ENCODE peak calls at places on chromosome 3, in four cellular contexts. Q is fibroblast of lung, G is SK-N-SH, A is mammary epithelial cell. K is an unnamed sample. For H3K4me1, the result is how much of the 10 kb centered on the place peaks cover.

GRCh38 chr3:45635475-45636256 is 41.1 kb downstream of the LIMD1 start:
- DNase-seq in G (no peak), A (peak), Q (peak), K (peak)

GRCh38 chr3:195117978-195118581 is 152.9 kb downstream of the XXYLT1 start:
- DNase-seq in A (peak), Q (no peak), G (no peak), K (no peak)

GRCh38 chr3:197718904-197719303 is 17.8 kb downstream of the RUBCN start:
- DNase-seq in Q (peak), A (peak), G (no peak), K (peak)

GRCh38 chr3:195001961-195002861 is 268.7 kb downstream of the XXYLT1 start:
- DNase-seq in Q (peak), G (peak), A (peak), K (peak)

GRCh38 chr3:154886437-154886836 is 193.7 kb upstream of the MME start:
- DNase-seq in Q (peak), A (peak), G (peak), K (peak)

GRCh38 chr3:133986302-133986701 is 43.4 kb downstream of the SLCO2A1 start:
- DNase-seq in Q (no peak), A (no peak), G (no peak), K (no peak)

GRCh38 chr3:98962951-98963350 is 61.5 kb upstream of the DCBLD2 start:
- DNase-seq in G (no peak), Q (peak), A (peak), K (no peak)

GRCh38 chr3:115699741-115700140 is 76.4 kb downstream of the GAP43 start:
- DNase-seq in A (no peak), G (no peak), Q (no peak), K (peak)

GRCh38 chr3:73010158-73010557 is 13.5 kb downstream of the PPP4R2 start:
- DNase-seq in A (no peak), Q (no peak), G (no peak), K (no peak)

GRCh38 chr3:98269846-98270245 is 5.8 kb downstream of the OR5H6 start:
- DNase-seq in G (no peak), Q (no peak), A (no peak), K (no peak)

GRCh38 chr3:15860014-15860934 is 62.5 kb upstream of the ANKRD28 start:
- DNase-seq in G (peak), Q (peak), A (peak), K (peak)

GRCh38 chr3:11096266-11097135 is 57.8 kb upstream of the HRH1 start:
- DNase-seq in A (peak), Q (peak), G (peak), K (peak)
- H3K4me3 ChIP-seq in A (peak), Q (peak), G (peak), K (peak)

DNA sequence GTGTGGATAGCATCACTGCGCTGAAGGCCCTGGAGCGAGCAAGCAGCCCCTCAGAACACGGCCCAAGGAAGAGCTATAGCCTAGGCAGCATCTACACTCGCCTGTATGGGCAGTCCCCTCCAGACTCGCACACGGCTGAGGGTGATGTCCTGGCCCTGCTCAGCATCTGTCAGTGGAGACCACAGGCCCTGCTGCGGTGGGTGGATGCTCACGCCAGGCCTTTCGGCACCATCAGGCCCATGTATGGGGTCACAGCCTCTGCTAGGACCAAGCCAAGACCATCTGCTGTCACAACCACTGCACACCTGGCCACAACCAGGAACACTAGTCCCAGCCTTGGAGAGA is 20.5 kb downstream of the ATRIP start:
- DNase-seq in G (peak), A (no peak), Q (no peak), K (no peak)
- H3K4me1 ChIP-seq in G (under half), A (under half), Q (under half), K (under half)

GRCh38 chr3:120908030-120908802 is at the start of gene STXBP5L:
- DNase-seq in G (peak), A (peak), Q (peak), K (peak)
- H3K9ac ChIP-seq in G (no peak), A (no peak), Q (no peak), K (no peak)

GRCh38 chr3:83928391-83928790 is 1030.4 kb upstream of the CADM2 start:
- DNase-seq in Q (peak), A (no peak), G (peak), K (no peak)
- H3K4me3 ChIP-seq in Q (no peak), A (no peak), G (no peak), K (no peak)

DNA sequence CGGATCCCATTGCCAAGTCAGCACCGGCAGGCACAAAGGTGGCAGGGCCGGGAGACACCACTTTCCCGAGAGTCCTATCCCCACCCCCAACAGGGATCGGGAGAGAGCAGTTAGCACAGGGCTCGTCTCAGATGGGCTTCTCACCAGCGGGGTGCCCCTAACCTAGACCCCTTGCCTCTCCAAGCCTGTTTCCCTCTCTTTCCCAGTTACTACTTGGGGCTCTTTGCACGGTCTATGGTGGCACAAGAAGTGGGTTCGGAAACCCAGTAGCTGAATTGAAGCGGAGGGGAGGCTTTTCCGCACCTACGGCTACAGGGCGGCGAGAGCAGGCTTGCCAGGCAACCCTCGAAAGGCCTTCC is 383 bp upstream of the EFCC1 start:
- DNase-seq in A (no peak), G (no peak), Q (no peak), K (no peak)
- H3K4me1 ChIP-seq in A (under half), G (under half), Q (under half), K (under half)

GRCh38 chr3:6526861-6527260 is 334.1 kb upstream of the GRM7 start:
- DNase-seq in G (no peak), Q (no peak), A (no peak), K (no peak)
- H3K9ac ChIP-seq in G (no peak), Q (no peak), A (no peak), K (no peak)

DNA sequence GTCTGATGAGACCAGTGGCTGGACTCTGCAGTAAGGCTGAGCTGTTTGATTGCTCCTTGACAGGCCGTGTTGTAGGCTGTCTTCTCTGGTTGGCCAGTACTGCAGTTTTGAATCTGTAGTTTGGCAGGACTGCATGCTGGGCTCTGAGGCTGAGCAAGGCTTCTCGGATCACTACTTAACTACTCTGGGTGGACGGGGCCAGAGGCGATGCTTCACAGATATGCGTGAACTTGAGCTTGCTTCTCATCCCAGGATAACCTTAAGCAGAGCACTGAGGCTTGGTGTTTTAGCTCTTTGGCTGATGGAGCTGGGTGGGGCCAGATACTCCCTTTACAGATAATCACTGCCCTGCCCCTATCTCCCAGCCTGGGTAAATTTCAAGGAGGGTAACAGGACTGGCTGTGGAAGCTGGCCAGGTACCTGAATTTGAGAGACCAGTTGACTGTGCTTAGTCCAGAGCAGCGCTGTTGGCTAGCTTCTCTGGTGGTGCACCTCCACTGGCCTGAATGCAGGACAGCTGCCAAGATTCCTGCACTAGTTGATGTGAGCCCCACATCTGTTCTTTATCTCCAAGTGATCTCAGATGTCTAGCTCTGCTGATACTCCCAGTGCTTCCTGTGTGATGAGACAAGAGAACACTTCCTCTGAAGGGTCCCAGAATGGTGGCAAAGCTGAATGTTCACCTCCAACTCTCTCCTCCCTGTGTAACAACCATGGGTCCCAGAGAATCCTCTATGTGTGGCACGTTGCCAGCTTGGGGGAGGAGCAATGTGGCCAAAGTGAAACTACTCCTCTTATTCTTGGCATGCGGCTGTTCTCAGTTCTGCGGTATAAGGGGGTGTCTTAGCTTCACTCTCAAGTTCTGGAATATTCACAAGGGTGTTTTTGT is 37.9 kb downstream of the RPL39L start:
- DNase-seq in A (peak), G (peak), Q (peak), K (peak)
- H3K4me3 ChIP-seq in A (peak), G (peak), Q (peak), K (peak)

GRCh38 chr3:30290479-30290878 is 315.9 kb upstream of the TGFBR2 start:
- DNase-seq in G (no peak), A (no peak), Q (no peak), K (no peak)

GRCh38 chr3:30289324-30289723 is 317.1 kb upstream of the TGFBR2 start:
- DNase-seq in A (no peak), Q (peak), G (no peak), K (no peak)

GRCh38 chr3:30292192-30292893 is 314.1 kb upstream of the TGFBR2 start:
- DNase-seq in Q (peak), A (peak), G (no peak), K (no peak)

GRCh38 chr3:30288830-30289229 is 317.6 kb upstream of the TGFBR2 start:
- DNase-seq in Q (no peak), A (no peak), G (no peak), K (no peak)

GRCh38 chr3:30289751-30290150 is 316.6 kb upstream of the TGFBR2 start:
- DNase-seq in Q (no peak), G (no peak), A (no peak), K (no peak)
- H3K4me1 ChIP-seq in Q (under half), G (half or more), A (half or more), K (half or more)

DNA sequence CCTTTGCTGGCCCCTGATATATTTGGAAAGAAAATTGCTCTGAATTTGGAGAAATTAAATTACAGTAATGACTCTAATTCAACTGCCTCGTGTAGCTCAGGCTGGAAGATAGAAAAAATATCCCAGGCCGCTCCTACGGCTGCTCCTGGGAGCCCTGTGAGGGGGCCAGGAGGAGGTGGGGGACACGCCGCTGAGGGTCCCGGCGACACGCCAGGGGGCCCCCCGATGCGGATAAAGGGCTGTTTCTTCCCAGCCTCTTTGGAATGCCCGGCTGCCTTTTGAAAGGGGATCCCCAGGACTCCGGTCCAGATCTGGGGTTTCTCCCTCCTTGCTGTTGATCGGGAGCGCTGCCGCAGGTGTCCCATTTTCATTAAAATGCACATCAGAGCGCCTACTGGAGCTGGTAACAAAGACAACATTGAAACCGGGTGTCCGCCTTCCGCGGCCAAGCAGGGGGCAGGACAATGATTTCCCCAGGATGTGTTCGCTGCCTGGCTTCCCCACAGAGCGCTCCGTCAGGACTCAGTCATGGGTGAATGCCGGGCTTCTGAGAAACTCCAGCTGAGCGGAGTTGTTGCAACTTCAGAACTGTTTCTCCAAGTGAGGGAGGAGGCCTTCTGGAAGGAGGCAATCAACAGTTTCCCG is 200.1 kb upstream of the KBTBD8 start:
- DNase-seq in A (no peak), G (no peak), Q (peak), K (peak)
- H3K9ac ChIP-seq in A (no peak), G (no peak), Q (no peak), K (peak)

GRCh38 chr3:187567741-187568140 is 102.5 kb downstream of the SST start:
- DNase-seq in A (peak), Q (no peak), G (no peak), K (peak)
- H3K4me3 ChIP-seq in A (no peak), Q (no peak), G (no peak), K (peak)